ENCODE peak calls at places on chromosome 13, in six cellular contexts. R, T, Q, X, Y and U are unnamed samples.

GRCh38 chr13:113066746-113067145 is 38.8 kb upstream of the F7 start:
- DNase-seq in T (no peak), X (no peak), Q (no peak), R (no peak), Y (no peak), U (no peak)

GRCh38 chr13:107422421-107422820 is 792.9 kb downstream of the LIG4 start:
- DNase-seq in T (no peak), R (no peak), Y (no peak), X (no peak), Q (no peak), U (no peak)

GRCh38 chr13:104385409-104385808 is 1319.2 kb upstream of the SLC10A2 start:
- DNase-seq in Q (no peak), R (no peak), T (no peak), X (no peak), Y (no peak), U (no peak)

GRCh38 chr13:55007681-55008080 is 1979.1 kb downstream of the OLFM4 start:
- DNase-seq in Y (no peak), X (no peak), Q (no peak), T (no peak), R (no peak), U (no peak)

GRCh38 chr13:110683203-110683883 is 22.6 kb downstream of the CARS2 start:
- DNase-seq in T (no peak), Q (peak), Y (no peak), X (peak), R (no peak), U (peak)

GRCh38 chr13:112244061-112244460 is 132.1 kb upstream of the SPACA7 start:
- DNase-seq in Q (no peak), X (no peak), R (no peak), Y (no peak), T (no peak), U (no peak)

GRCh38 chr13:42740753-42741152 is 40.6 kb upstream of the FAM216B start:
- DNase-seq in Q (no peak), R (no peak), Y (no peak), T (no peak), X (no peak), U (no peak)

GRCh38 chr13:33466262-33466661 is 180.7 kb upstream of the STARD13 start:
- DNase-seq in X (no peak), Q (no peak), T (no peak), Y (no peak), R (no peak), U (no peak)

GRCh38 chr13:96771501-96772367 is 222.5 kb downstream of the OXGR1 start:
- DNase-seq in X (no peak), T (no peak), Q (no peak), Y (no peak), R (no peak), U (no peak)

GRCh38 chr13:98384739-98385138 is 192.2 kb downstream of the STK24 start:
- DNase-seq in T (no peak), Y (no peak), R (no peak), X (peak), Q (no peak), U (no peak)

GRCh38 chr13:46296920-46297319 is 85.2 kb downstream of the LRRC63 start:
- DNase-seq in Q (no peak), Y (no peak), X (peak), T (no peak), R (no peak), U (no peak)

GRCh38 chr13:98730441-98730840 is 22.0 kb downstream of the SLC15A1 start:
- DNase-seq in R (no peak), T (no peak), X (no peak), Q (no peak), Y (no peak), U (no peak)

GRCh38 chr13:50617134-50617721 is 226.3 kb downstream of the DLEU7 start:
- DNase-seq in Q (no peak), Y (no peak), T (no peak), R (no peak), X (peak), U (no peak)

GRCh38 chr13:101579291-101579802 is 126.9 kb downstream of the ITGBL1 start:
- DNase-seq in Y (no peak), R (no peak), X (peak), T (no peak), Q (peak), U (no peak)

GRCh38 chr13:76886005-76886291 is 257 bp downstream of the KCTD12 start:
- DNase-seq in Y (no peak), X (no peak), R (no peak), Q (no peak), T (no peak), U (peak)

GRCh38 chr13:27853345-27853744 is 61.1 kb downstream of the GSX1 start:
- DNase-seq in R (no peak), Q (no peak), Y (no peak), X (no peak), T (no peak), U (no peak)

GRCh38 chr13:41137951-41138350 is 5.3 kb upstream of the KBTBD6 start:
- DNase-seq in T (no peak), Q (no peak), R (no peak), Y (no peak), X (peak), U (no peak)

GRCh38 chr13:35343417-35343816 is 133.1 kb downstream of the MAB21L1 start:
- DNase-seq in Q (no peak), R (no peak), Y (no peak), T (no peak), X (no peak), U (no peak)

GRCh38 chr13:112350300-112350699 is 25.9 kb upstream of the SPACA7 start:
- DNase-seq in X (no peak), T (no peak), R (no peak), Q (peak), Y (no peak), U (no peak)

GRCh38 chr13:99264053-99264452 is 5.9 kb upstream of the GPR18 start:
- DNase-seq in T (no peak), R (no peak), Y (peak), X (no peak), Q (no peak), U (no peak)

GRCh38 chr13:75223981-75224742 is 257.8 kb downstream of the TBC1D4 start:
- DNase-seq in R (no peak), Y (no peak), X (no peak), Q (no peak), T (no peak), U (no peak)

GRCh38 chr13:40665061-40665753 is 1.2 kb downstream of the FOXO1 start:
- DNase-seq in T (no peak), Y (peak), R (peak), Q (peak), X (no peak), U (peak)

GRCh38 chr13:23701646-23702045 is 131.4 kb downstream of the TNFRSF19 start:
- DNase-seq in R (no peak), T (no peak), Q (no peak), X (peak), Y (no peak), U (no peak)

GRCh38 chr13:113854238-113855011 is 9.5 kb downstream of the GAS6 start:
- DNase-seq in X (peak), Q (no peak), R (no peak), Y (no peak), T (no peak), U (no peak)

GRCh38 chr13:58712191-58712590 is 1080.6 kb downstream of the PCDH17 start:
- DNase-seq in R (no peak), X (no peak), Y (no peak), Q (no peak), T (no peak), U (no peak)

GRCh38 chr13:108322206-108322824 is 52.8 kb downstream of the TNFSF13B start:
- DNase-seq in T (no peak), Y (no peak), R (no peak), X (peak), Q (peak), U (no peak)

GRCh38 chr13:23380534-23380933 is 53.0 kb downstream of the SACS start:
- DNase-seq in Y (no peak), T (no peak), Q (no peak), R (no peak), X (peak), U (no peak)